ENCODE peak calls at places on chromosome 11, in six cellular contexts. E is Panc1; F is HCT116; L is CD8-positive, alpha-beta memory T cell; N is psoas muscle; U is Peyer's patch. S is an unnamed sample. For H3K4me1, the result is how much of the 10 kb centered on the place peaks cover.

GRCh38 chr11:69438286-69438920 is 43.1 kb upstream of the LINC01488 start:
- DNase-seq in E (no peak), F (no peak), U (no peak), N (no peak), L (no peak), S (no peak)

GRCh38 chr11:76704171-76704948 is 33.8 kb upstream of the LRRC32 start:
- DNase-seq in N (no peak), F (no peak), U (no peak), L (no peak), E (no peak), S (no peak)

GRCh38 chr11:130448416-130449068 is at the start of gene ADAMTS15:
- DNase-seq in F (peak), U (no peak), L (no peak), N (peak), E (no peak), S (peak)

GRCh38 chr11:21268036-21268435 is 598.6 kb downstream of the NELL1 start:
- DNase-seq in N (no peak), L (no peak), U (no peak), F (no peak), E (no peak), S (no peak)

GRCh38 chr11:69647761-69648497 is 7.0 kb downstream of the CCND1 start:
- DNase-seq in F (no peak), L (no peak), N (no peak), E (no peak), U (no peak), S (no peak)

GRCh38 chr11:84687433-84687832 is 939.7 kb downstream of the DLG2 start:
- DNase-seq in U (no peak), L (no peak), F (no peak), N (no peak), E (no peak), S (no peak)

GRCh38 chr11:69818243-69819108 is 740 bp downstream of the FGF3 start:
- DNase-seq in L (no peak), U (no peak), N (no peak), F (no peak), E (no peak), S (no peak)

GRCh38 chr11:116730568-116730967 is 42.2 kb downstream of the BUD13 start:
- DNase-seq in L (no peak), E (no peak), N (no peak), U (no peak), F (no peak), S (no peak)

GRCh38 chr11:26930518-26931247 is 63.2 kb upstream of the FIBIN start:
- DNase-seq in L (no peak), N (no peak), U (no peak), F (no peak), E (no peak), S (no peak)

GRCh38 chr11:35173011-35173511 is 34.1 kb downstream of the CD44 start:
- DNase-seq in E (no peak), N (no peak), F (no peak), U (no peak), L (no peak), S (no peak)
- H3K4me1 ChIP-seq in E (half or more), N (under half), F (half or more), U (under half), L (half or more), S (under half)

GRCh38 chr11:31807791-31808074 is 3.4 kb downstream of the PAX6 start:
- DNase-seq in L (no peak), U (no peak), E (no peak), N (no peak), F (no peak), S (no peak)
- H3K27ac ChIP-seq in L (no peak), U (no peak), E (no peak), N (no peak), F (no peak), S (no peak)

DNA sequence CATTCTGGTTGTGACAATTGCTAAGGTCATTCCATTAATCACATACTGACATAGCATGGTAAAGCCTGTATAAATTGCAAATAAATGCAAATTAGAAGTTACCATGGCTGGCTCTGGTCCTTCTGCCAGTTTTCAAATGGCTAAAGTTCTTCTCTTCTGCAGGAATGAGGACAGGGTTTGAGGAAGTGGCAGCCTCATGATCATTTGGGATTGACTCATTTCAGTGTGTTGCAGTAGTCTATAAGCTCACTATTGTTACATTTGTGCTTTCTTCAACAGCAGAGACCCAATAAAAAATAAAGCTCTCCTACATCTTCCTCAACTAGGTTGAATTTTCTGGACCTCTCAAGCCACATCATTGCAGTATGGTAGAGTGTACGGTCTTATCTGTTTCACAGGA is 60.3 kb downstream of the NECTIN1 start:
- DNase-seq in E (no peak), U (no peak), L (no peak), F (no peak), N (no peak), S (no peak)
- H3K4me1 ChIP-seq in E (under half), U (under half), L (under half), F (under half), N (under half), S (half or more)

GRCh38 chr11:9187616-9188015 is 77.5 kb downstream of the DENND5A start:
- DNase-seq in N (no peak), F (no peak), E (no peak), L (no peak), U (no peak), S (no peak)
- H3K27ac ChIP-seq in N (no peak), F (no peak), E (no peak), L (no peak), U (no peak), S (no peak)

DNA sequence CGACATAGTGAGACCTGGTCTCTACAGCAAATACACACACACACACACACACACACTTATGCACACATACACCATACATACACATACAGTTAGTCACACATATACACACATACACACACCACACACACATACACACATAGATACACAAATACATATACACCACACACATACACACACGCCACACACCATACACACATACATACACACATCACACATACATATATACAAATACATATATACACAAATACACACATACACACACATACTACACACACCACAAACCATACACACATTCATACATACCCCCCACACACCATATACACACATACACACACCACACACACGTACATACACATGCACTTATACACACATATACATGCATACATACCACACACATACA is 57.7 kb downstream of the MICAL2 start:
- DNase-seq in U (no peak), L (no peak), F (no peak), E (no peak), N (no peak), S (no peak)
- H3K4me1 ChIP-seq in U (under half), L (under half), F (half or more), E (half or more), N (under half), S (under half)

GRCh38 chr11:47271328-47271727 is 1.4 kb downstream of the MADD start:
- DNase-seq in U (no peak), F (no peak), E (no peak), N (no peak), L (no peak), S (no peak)
- H3K27ac ChIP-seq in U (peak), F (no peak), E (peak), N (peak), L (peak), S (no peak)

DNA sequence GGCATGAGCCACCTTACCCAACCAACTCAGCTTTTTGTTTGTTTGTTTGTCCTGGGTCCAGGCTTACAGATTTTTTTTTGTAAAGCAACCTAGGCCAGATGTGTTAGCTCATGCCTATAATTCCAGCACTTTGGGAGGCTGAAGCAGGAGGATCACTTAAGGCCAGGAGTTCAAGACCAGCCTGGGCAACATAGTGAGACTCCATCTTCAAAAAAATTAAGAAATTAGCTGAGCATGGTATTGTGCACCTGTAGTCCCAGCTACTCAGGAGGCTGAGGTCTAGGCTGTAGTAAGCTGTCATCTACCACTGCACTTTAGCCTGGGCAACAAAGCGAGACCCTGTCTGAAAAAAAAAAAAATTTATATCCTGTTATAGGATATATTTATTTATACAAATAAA is 28.7 kb upstream of the GRK2 start:
- DNase-seq in F (no peak), N (no peak), E (no peak), L (no peak), U (no peak), S (no peak)
- H3K4me1 ChIP-seq in F (under half), N (under half), E (under half), L (under half), U (under half), S (under half)

GRCh38 chr11:12772324-12772723 is 98.1 kb downstream of the TEAD1 start:
- DNase-seq in E (no peak), L (no peak), U (no peak), N (no peak), F (no peak), S (no peak)

GRCh38 chr11:12777208-12777874 is 103.1 kb downstream of the TEAD1 start:
- DNase-seq in U (no peak), F (no peak), E (no peak), N (no peak), L (no peak), S (peak)

GRCh38 chr11:12773591-12773990 is 99.4 kb downstream of the TEAD1 start:
- DNase-seq in E (no peak), U (no peak), L (no peak), N (no peak), F (no peak), S (no peak)

GRCh38 chr11:12778506-12778905 is 104.3 kb downstream of the TEAD1 start:
- DNase-seq in E (no peak), F (no peak), U (no peak), L (no peak), N (no peak), S (no peak)

GRCh38 chr11:12775955-12776354 is 101.7 kb downstream of the TEAD1 start:
- DNase-seq in N (no peak), F (no peak), L (no peak), E (no peak), U (no peak), S (peak)
- H3K27ac ChIP-seq in N (peak), F (no peak), L (no peak), E (no peak), U (no peak), S (peak)

GRCh38 chr11:93039841-93040240 is 70.4 kb downstream of the MTNR1B start:
- DNase-seq in U (no peak), E (no peak), L (no peak), N (no peak), F (no peak), S (no peak)

GRCh38 chr11:93038521-93038920 is 69.1 kb downstream of the MTNR1B start:
- DNase-seq in U (no peak), N (no peak), E (no peak), F (no peak), L (no peak), S (no peak)

DNA sequence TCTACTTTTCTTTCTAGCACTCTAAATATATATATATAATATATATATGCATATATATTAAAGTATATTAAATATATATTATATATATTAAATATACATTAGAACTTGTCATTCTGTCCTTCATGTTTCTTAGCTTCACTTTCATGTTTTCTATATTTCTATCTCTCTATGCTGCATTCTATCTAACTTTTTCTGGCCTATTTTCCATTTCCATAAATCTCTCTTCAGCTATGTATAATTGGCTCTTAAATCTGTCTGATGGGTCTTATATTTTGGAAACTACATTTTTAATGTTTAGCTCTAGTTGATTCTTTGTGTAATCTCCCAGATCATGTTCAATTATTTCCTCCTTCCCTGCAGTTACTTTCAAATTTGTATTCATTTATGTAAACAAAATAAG is 72.2 kb downstream of the MTNR1B start:
- DNase-seq in N (no peak), U (no peak), E (no peak), F (no peak), L (no peak), S (no peak)
- H3K4me1 ChIP-seq in N (under half), U (under half), E (under half), F (under half), L (under half), S (under half)

GRCh38 chr11:113163291-113164030 is 150.9 kb upstream of the TTC12 start:
- DNase-seq in F (no peak), U (no peak), L (no peak), N (no peak), E (no peak), S (peak)
- H3K27ac ChIP-seq in F (no peak), U (no peak), L (no peak), N (no peak), E (no peak), S (peak)